ENCODE peak calls at places on chromosome X, in four cellular contexts. D is GM12878, I is HepG2, Q is H1. E is an unnamed sample.

GRCh38 chrX:46686003-46686645 is 72.8 kb downstream of the SLC9A7 start:
- DNase-seq in D (no peak), I (peak), Q (no peak), E (peak)

GRCh38 chrX:127708155-127708554 is 344.0 kb downstream of the ACTRT1 start:
- DNase-seq in I (no peak), D (no peak), Q (no peak), E (no peak)

GRCh38 chrX:18649498-18649951 is 22.4 kb downstream of the RS1 start:
- DNase-seq in D (no peak), I (no peak), Q (no peak), E (peak)

GRCh38 chrX:9829308-9830267 is 43.4 kb downstream of the SHROOM2 start:
- DNase-seq in D (peak), Q (no peak), I (no peak), E (no peak)

GRCh38 chrX:119816300-119816699 is 24.9 kb upstream of the RPL39 start:
- DNase-seq in I (no peak), Q (no peak), D (no peak), E (no peak)

GRCh38 chrX:136953867-136954787 is 73.6 kb upstream of the RBMX start:
- DNase-seq in D (peak), I (peak), Q (peak), E (peak)

GRCh38 chrX:70171636-70172035 is 5.6 kb upstream of the DGAT2L6 start:
- DNase-seq in Q (no peak), D (no peak), I (no peak), E (peak)

GRCh38 chrX:130330146-130330545 is 9.6 kb upstream of the SLC25A14 start:
- DNase-seq in Q (no peak), I (no peak), D (no peak), E (no peak)

GRCh38 chrX:22056235-22056634 is 24.1 kb downstream of the PHEX start:
- DNase-seq in D (no peak), I (no peak), Q (no peak), E (no peak)

GRCh38 chrX:6778547-6779231 is 243.8 kb upstream of the VCX3A start:
- DNase-seq in Q (no peak), I (no peak), D (no peak), E (peak)

GRCh38 chrX:118698516-118699247 is 28.7 kb upstream of the IL13RA1 start:
- DNase-seq in I (no peak), D (no peak), Q (no peak), E (no peak)

GRCh38 chrX:63529961-63530360 is 178.8 kb upstream of the SPIN4 start:
- DNase-seq in D (no peak), Q (no peak), I (no peak), E (no peak)

GRCh38 chrX:38080808-38081207 is 74.5 kb downstream of the SYTL5 start:
- DNase-seq in Q (no peak), D (no peak), I (no peak), E (no peak)

GRCh38 chrX:85111347-85111746 is 107.7 kb downstream of the APOOL start:
- DNase-seq in I (no peak), D (no peak), Q (no peak), E (no peak)

GRCh38 chrX:72394518-72395163 is 88.9 kb upstream of the CITED1 start:
- DNase-seq in I (no peak), Q (no peak), D (no peak), E (no peak)

GRCh38 chrX:29090811-29091210 is 503.6 kb downstream of the IL1RAPL1 start:
- DNase-seq in Q (no peak), I (no peak), D (no peak), E (no peak)

GRCh38 chrX:65451663-65452062 is 82.9 kb downstream of the LAS1L start:
- DNase-seq in D (no peak), Q (no peak), I (peak), E (peak)

GRCh38 chrX:71911731-71912050 is 1.0 kb downstream of the NHSL2 start:
- DNase-seq in I (no peak), Q (no peak), D (no peak), E (no peak)

GRCh38 chrX:13043938-13044337 is 482 bp downstream of the FAM9C start:
- DNase-seq in I (no peak), Q (no peak), D (no peak), E (no peak)

GRCh38 chrX:120358687-120359086 is 3.2 kb upstream of the ATP1B4 start:
- DNase-seq in Q (no peak), D (no peak), I (no peak), E (no peak)

DNA sequence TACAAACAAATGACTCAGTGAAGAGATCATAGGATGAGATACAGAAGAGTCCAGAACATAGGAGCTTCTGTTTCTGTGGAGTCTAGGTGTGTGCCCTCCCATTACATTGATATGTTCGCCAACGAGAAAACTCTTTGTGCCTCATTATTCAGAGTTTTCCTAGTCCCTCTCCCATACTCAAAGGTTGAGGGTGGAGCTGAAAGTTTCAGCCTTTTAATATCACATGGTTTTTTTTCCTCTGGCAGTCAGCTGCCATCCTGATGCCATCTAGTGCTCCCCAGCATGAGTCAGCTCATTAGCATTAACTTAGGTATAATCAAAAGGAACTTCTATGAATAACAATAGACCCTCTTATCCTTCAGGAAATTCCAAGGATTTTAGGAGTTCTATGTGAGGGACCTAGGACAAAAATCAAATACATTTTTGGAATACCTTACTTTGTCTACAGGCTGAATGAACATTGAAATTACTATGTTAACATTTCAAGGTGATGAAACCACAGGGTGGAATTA is 559.6 kb upstream of the AMOT start:
- DNase-seq in Q (peak), I (peak), D (no peak), E (peak)
- TF ChIP-seq ZNF274 in Q (no peak), I (no peak), D (no peak), E (no peak)

GRCh38 chrX:81874807-81875206 is 672.9 kb downstream of the SH3BGRL start:
- DNase-seq in D (no peak), I (no peak), Q (no peak), E (no peak)
- TF ChIP-seq SUZ12 in D (no peak), I (no peak), Q (no peak), E (no peak)

GRCh38 chrX:68942141-68942540 is 113.3 kb downstream of the EFNB1 start:
- DNase-seq in D (no peak), I (no peak), Q (no peak), E (no peak)
- TF ChIP-seq ZNF274 in D (no peak), I (no peak), Q (no peak), E (no peak)

DNA sequence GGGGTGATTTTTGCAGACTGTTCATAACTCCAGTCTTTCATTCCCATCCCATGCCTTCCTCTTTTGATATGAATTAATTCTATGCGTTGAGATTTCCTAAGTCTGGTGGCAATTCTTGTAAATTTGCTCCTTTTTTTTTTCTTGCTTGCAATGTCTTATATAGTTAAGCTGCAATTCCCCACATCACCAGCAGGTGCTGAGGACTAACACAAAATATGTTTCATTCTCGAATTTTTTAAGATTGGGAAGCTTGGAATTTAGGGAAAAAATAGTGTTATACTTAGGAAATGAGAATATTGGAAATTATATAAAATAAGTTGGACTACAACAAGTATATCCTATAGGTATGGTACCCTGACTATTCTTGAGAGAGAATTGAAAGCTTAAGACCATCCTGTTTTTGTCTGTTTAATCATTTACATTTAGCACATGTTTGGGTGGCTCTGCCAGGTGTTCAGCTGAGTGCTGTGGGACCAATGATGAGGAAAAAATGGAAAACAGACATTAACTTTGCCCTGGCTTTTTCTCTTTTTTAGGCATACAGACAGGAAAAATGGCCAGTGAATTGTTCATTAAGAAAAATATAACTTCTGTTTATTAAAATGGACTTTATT is 30.2 kb downstream of the AFF2 start:
- DNase-seq in D (no peak), I (no peak), Q (no peak), E (no peak)
- TF ChIP-seq SUZ12 in D (no peak), I (no peak), Q (no peak), E (no peak)

GRCh38 chrX:39149761-39150160 is 348.5 kb downstream of the MID1IP1 start:
- DNase-seq in I (peak), D (no peak), Q (no peak), E (peak)
- TF ChIP-seq ZNF274 in I (no peak), D (no peak), Q (no peak), E (no peak)

GRCh38 chrX:50751091-50751490 is 62.9 kb downstream of the SHROOM4 start:
- DNase-seq in D (no peak), I (no peak), Q (no peak), E (no peak)

GRCh38 chrX:50747471-50747900 is 66.5 kb downstream of the SHROOM4 start:
- DNase-seq in Q (no peak), D (no peak), I (peak), E (peak)
- TF ChIP-seq SUZ12 in Q (no peak), D (no peak), I (no peak), E (no peak)